ENCODE peak calls at places on chromosomes 5 and 9, in four cellular contexts. W is progenitor cell of endocrine pancreas, U is OCI-LY7, Q is MM.1S. C is an unnamed sample.

GRCh38 chr9:37806271-37806670 is 5.7 kb downstream of the DCAF10 start:
- DNase-seq in W (no peak), U (no peak), Q (no peak), C (no peak)

GRCh38 chr9:93301291-93301811 is 117.4 kb downstream of the WNK2 start:
- DNase-seq in U (peak), W (no peak), Q (no peak), C (peak)

GRCh38 chr5:61450880-61451279 is 118.8 kb downstream of the ZSWIM6 start:
- DNase-seq in U (no peak), Q (no peak), W (no peak), C (no peak)

GRCh38 chr5:68544656-68545565 is 329.4 kb downstream of the PIK3R1 start:
- DNase-seq in W (no peak), Q (no peak), U (no peak), C (no peak)

GRCh38 chr9:92917176-92917800 is 30.0 kb upstream of the FGD3 start:
- DNase-seq in W (no peak), U (no peak), Q (no peak), C (no peak)

GRCh38 chr9:136645903-136646754 is 16.6 kb upstream of the EGFL7 start:
- DNase-seq in U (no peak), W (no peak), Q (no peak), C (no peak)

GRCh38 chr5:114358329-114358728 is 3.5 kb upstream of the KCNN2 start:
- DNase-seq in Q (no peak), U (no peak), W (no peak), C (no peak)

GRCh38 chr9:95189230-95190098 is 128.0 kb downstream of the FANCC start:
- DNase-seq in W (no peak), Q (no peak), U (no peak), C (no peak)

GRCh38 chr5:17799521-17799920 is 165.3 kb downstream of the TAF11L14 start:
- DNase-seq in W (no peak), U (no peak), Q (no peak), C (no peak)

DNA sequence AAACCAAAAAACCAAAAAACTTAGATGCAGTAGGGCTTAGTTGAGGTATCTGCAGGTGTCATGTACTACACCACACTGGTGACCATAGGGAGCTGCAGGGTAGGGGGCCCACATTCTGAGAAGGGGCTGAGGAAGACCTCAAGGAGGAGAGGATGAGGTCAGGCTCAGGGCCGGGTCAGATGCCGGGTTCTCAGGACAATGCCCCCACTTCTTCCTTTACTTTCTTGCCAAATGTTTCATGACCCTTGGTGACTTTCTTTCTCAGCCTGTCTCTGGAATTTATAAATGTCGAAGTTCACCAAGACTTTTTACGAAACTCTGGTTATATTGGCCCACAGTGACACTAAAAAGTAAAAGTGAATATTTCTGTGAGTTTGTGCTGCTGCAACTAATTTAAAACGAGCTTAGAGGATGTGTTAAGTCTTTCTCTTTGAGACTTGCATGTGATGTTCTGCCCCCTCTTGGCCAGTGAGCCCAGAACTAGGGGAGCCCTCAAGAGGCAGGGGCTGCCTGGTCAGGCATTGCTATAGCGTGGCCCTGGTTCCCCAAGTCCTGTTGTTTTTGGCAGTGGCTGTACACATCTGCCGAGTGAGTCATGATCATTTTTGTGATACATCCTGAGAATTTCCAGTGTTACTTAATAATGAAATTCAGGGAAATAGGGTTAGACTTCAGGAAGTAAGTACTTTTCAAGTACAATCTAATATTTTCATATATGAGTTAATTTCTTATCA is 11.2 kb downstream of the ACO1 start:
- DNase-seq in U (no peak), W (no peak), Q (no peak), C (no peak)
- TF ChIP-seq CTCF in U (no peak), W (no peak), Q (no peak), C (no peak)

GRCh38 chr9:8760000-8760767 is 960.6 kb upstream of the DMAC1 start:
- DNase-seq in W (no peak), U (no peak), Q (no peak), C (no peak)

GRCh38 chr9:8764041-8764440 is 964.5 kb upstream of the DMAC1 start:
- DNase-seq in Q (no peak), U (no peak), W (no peak), C (no peak)

GRCh38 chr9:8766096-8766495 is 966.5 kb upstream of the DMAC1 start:
- DNase-seq in Q (no peak), U (no peak), W (no peak), C (no peak)

GRCh38 chr9:8762676-8763075 is 963.1 kb upstream of the DMAC1 start:
- DNase-seq in W (no peak), Q (no peak), U (no peak), C (no peak)
- TF ChIP-seq CTCF in W (no peak), Q (no peak), U (no peak), C (no peak)

GRCh38 chr9:112002131-112002846 is 105.7 kb downstream of the UGCG start:
- DNase-seq in U (no peak), W (no peak), Q (peak), C (no peak)

GRCh38 chr9:112002847-112003457 is 106.3 kb downstream of the UGCG start:
- DNase-seq in W (no peak), U (no peak), Q (no peak), C (no peak)

GRCh38 chr9:112003538-112003937 is 106.9 kb downstream of the UGCG start:
- DNase-seq in Q (no peak), U (no peak), W (no peak), C (no peak)

GRCh38 chr9:111999319-111999718 is 102.7 kb downstream of the UGCG start:
- DNase-seq in W (no peak), U (no peak), Q (no peak), C (no peak)

GRCh38 chr9:112000743-112001142 is 104.1 kb downstream of the UGCG start:
- DNase-seq in W (no peak), U (no peak), Q (no peak), C (no peak)
- TF ChIP-seq CTCF in W (no peak), U (no peak), Q (no peak), C (no peak)

GRCh38 chr5:65209341-65209740 is 272.4 kb downstream of the ADAMTS6 start:
- DNase-seq in U (no peak), W (no peak), Q (no peak), C (no peak)

DNA sequence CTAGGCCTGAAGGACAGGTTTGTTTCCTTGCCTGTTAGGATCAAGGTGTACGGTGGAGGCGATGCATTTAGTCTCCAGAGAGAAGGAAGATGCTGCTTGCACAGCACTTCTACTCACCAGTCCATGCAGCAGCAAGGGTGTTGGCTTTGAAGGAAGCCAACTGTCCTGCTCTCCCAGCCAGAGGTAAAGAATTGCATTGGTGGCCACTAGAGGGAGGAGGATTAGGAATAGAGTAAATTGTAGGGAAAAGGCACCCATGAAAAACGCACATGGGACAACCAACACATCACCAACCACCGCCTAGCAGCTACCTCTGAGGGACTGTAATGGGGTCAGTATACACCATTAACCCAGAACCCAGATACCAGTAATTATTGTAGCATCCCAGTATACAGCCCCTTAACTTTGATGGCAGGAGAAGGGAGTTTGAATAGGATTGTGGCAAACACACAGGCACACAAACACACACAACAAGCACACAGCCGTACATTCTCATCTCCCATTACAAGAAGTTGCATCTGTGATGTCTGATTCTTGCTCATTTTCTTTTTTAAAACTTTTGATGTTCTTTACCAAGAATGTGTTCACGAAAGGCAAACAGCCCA is 267.7 kb downstream of the ADAMTS6 start:
- DNase-seq in U (peak), Q (no peak), W (no peak), C (no peak)
- TF ChIP-seq CTCF in U (peak), Q (peak), W (peak), C (no peak)

DNA sequence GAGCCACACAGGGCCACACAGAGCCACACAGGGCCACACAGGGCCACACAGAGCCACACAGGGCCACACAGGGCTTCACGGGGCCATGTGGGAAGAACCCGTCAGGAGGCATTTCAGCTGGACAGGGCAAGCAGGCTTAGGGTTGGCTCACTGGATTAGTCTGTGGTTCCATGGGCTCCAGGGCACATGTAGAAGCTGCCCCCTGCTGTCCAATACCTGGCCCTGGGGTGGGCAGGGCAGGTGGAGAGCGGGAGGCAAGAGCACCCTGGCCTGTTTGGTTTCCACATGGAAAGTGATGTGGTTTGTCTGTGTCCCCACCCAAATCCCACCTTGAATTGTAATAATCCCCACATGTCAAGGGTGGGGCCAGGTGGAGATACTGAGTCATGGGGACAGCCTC is 16.4 kb upstream of the LPCAT1 start:
- DNase-seq in W (no peak), U (no peak), Q (no peak), C (no peak)
- TF ChIP-seq CTCF in W (no peak), U (no peak), Q (no peak), C (no peak)

C was measured in GM20000.